ENCODE peak calls at places on chromosomes 6 and 20, in eight cellular contexts. One of them, this sample, is unnamed.

GRCh38 chr6:45398075-45398817 is 20.5 kb upstream of the SUPT3H start:
- DNase-seq in brain microvascular endothelial cell: no peak
- DNase-seq in fibroblast of pulmonary artery: no peak
- DNase-seq in foreskin fibroblast: no peak
- DNase-seq in stomach: no peak
- DNase-seq in BJ: no peak
- DNase-seq in dorsolateral prefrontal cortex: no peak
- DNase-seq in astrocyte: peak; percentile 53
- DNase-seq in this sample: no peak

GRCh38 chr6:69719602-69720193 is 77.1 kb downstream of the LMBRD1 start:
- DNase-seq in brain microvascular endothelial cell: peak; percentile 42
- DNase-seq in fibroblast of pulmonary artery: peak; percentile 57
- DNase-seq in foreskin fibroblast: no peak
- DNase-seq in stomach: no peak
- DNase-seq in BJ: no peak
- DNase-seq in dorsolateral prefrontal cortex: no peak
- DNase-seq in astrocyte: no peak
- DNase-seq in this sample: peak; percentile 41

GRCh38 chr20:51934301-51935002 is 132.1 kb upstream of the SALL4 start:
- DNase-seq in brain microvascular endothelial cell: no peak
- DNase-seq in fibroblast of pulmonary artery: no peak
- DNase-seq in foreskin fibroblast: no peak
- DNase-seq in stomach: no peak
- DNase-seq in BJ: no peak
- DNase-seq in dorsolateral prefrontal cortex: no peak
- DNase-seq in astrocyte: no peak
- DNase-seq in this sample: no peak

GRCh38 chr20:58173091-58173490 is 55.4 kb downstream of the ANKRD60 start:
- DNase-seq in brain microvascular endothelial cell: no peak
- DNase-seq in fibroblast of pulmonary artery: no peak
- DNase-seq in foreskin fibroblast: no peak
- DNase-seq in stomach: no peak
- DNase-seq in BJ: no peak
- DNase-seq in dorsolateral prefrontal cortex: no peak
- DNase-seq in astrocyte: no peak
- DNase-seq in this sample: no peak

GRCh38 chr20:64102647-64103354 is 4.6 kb downstream of the NPBWR2 start:
- DNase-seq in brain microvascular endothelial cell: no peak
- DNase-seq in fibroblast of pulmonary artery: no peak
- DNase-seq in foreskin fibroblast: no peak
- DNase-seq in stomach: no peak
- DNase-seq in BJ: no peak
- DNase-seq in dorsolateral prefrontal cortex: peak; percentile 70
- DNase-seq in astrocyte: no peak
- DNase-seq in this sample: no peak

GRCh38 chr6:17712573-17712972 is 5.8 kb upstream of the NUP153 start:
- DNase-seq in brain microvascular endothelial cell: no peak
- DNase-seq in fibroblast of pulmonary artery: no peak
- DNase-seq in foreskin fibroblast: no peak
- DNase-seq in stomach: no peak
- DNase-seq in BJ: no peak
- DNase-seq in dorsolateral prefrontal cortex: no peak
- DNase-seq in astrocyte: no peak
- DNase-seq in this sample: no peak

GRCh38 chr20:26163890-26164289 is 467.2 kb upstream of the ZNF337 start:
- DNase-seq in brain microvascular endothelial cell: peak; percentile 87
- DNase-seq in fibroblast of pulmonary artery: peak; percentile 82
- DNase-seq in foreskin fibroblast: peak; percentile 52
- DNase-seq in stomach: no peak
- DNase-seq in BJ: peak; percentile 67
- DNase-seq in dorsolateral prefrontal cortex: no peak
- DNase-seq in astrocyte: peak; percentile 95
- DNase-seq in this sample: no peak

GRCh38 chr6:110826236-110827129 is 11.2 kb upstream of the CDK19 start:
- DNase-seq in brain microvascular endothelial cell: no peak
- DNase-seq in fibroblast of pulmonary artery: no peak
- DNase-seq in foreskin fibroblast: no peak
- DNase-seq in stomach: no peak
- DNase-seq in BJ: no peak
- DNase-seq in dorsolateral prefrontal cortex: no peak
- DNase-seq in astrocyte: no peak
- DNase-seq in this sample: no peak

GRCh38 chr6:170208171-170208601 is 82.7 kb downstream of the DLL1 start:
- DNase-seq in brain microvascular endothelial cell: no peak
- DNase-seq in fibroblast of pulmonary artery: no peak
- DNase-seq in foreskin fibroblast: no peak
- DNase-seq in stomach: peak; percentile 20
- DNase-seq in BJ: no peak
- DNase-seq in dorsolateral prefrontal cortex: no peak
- DNase-seq in astrocyte: no peak
- DNase-seq in this sample: no peak

GRCh38 chr6:155195903-155196302 is 67.9 kb upstream of the CLDN20 start:
- DNase-seq in brain microvascular endothelial cell: no peak
- DNase-seq in fibroblast of pulmonary artery: no peak
- DNase-seq in foreskin fibroblast: no peak
- DNase-seq in stomach: no peak
- DNase-seq in BJ: no peak
- DNase-seq in dorsolateral prefrontal cortex: no peak
- DNase-seq in astrocyte: no peak
- DNase-seq in this sample: no peak

GRCh38 chr6:135703621-135704020 is 147.9 kb upstream of the PDE7B start:
- DNase-seq in brain microvascular endothelial cell: no peak
- DNase-seq in fibroblast of pulmonary artery: no peak
- DNase-seq in foreskin fibroblast: peak; percentile 8
- DNase-seq in stomach: no peak
- DNase-seq in BJ: no peak
- DNase-seq in dorsolateral prefrontal cortex: no peak
- DNase-seq in astrocyte: no peak
- DNase-seq in this sample: no peak

GRCh38 chr6:136889271-136890193 is 32.6 kb upstream of the SLC35D3 start:
- DNase-seq in brain microvascular endothelial cell: no peak
- DNase-seq in fibroblast of pulmonary artery: no peak
- DNase-seq in foreskin fibroblast: no peak
- DNase-seq in stomach: no peak
- DNase-seq in BJ: no peak
- DNase-seq in dorsolateral prefrontal cortex: no peak
- DNase-seq in astrocyte: no peak
- DNase-seq in this sample: no peak

GRCh38 chr6:127816643-127817042 is 84.2 kb downstream of the THEMIS start:
- DNase-seq in brain microvascular endothelial cell: no peak
- DNase-seq in fibroblast of pulmonary artery: no peak
- DNase-seq in foreskin fibroblast: no peak
- DNase-seq in stomach: no peak
- DNase-seq in BJ: no peak
- DNase-seq in dorsolateral prefrontal cortex: no peak
- DNase-seq in astrocyte: no peak
- DNase-seq in this sample: no peak

GRCh38 chr6:149248688-149249369 is 68.7 kb upstream of the TAB2 start:
- DNase-seq in brain microvascular endothelial cell: no peak
- DNase-seq in fibroblast of pulmonary artery: no peak
- DNase-seq in foreskin fibroblast: no peak
- DNase-seq in stomach: no peak
- DNase-seq in BJ: no peak
- DNase-seq in dorsolateral prefrontal cortex: no peak
- DNase-seq in astrocyte: no peak
- DNase-seq in this sample: peak; percentile 35

GRCh38 chr6:105536961-105537360 is 134.1 kb upstream of the PREP start:
- DNase-seq in brain microvascular endothelial cell: no peak
- DNase-seq in fibroblast of pulmonary artery: no peak
- DNase-seq in foreskin fibroblast: no peak
- DNase-seq in stomach: no peak
- DNase-seq in BJ: no peak
- DNase-seq in dorsolateral prefrontal cortex: no peak
- DNase-seq in astrocyte: no peak
- DNase-seq in this sample: no peak

GRCh38 chr6:134147033-134147533 is 94.7 kb upstream of the SLC2A12 start:
- DNase-seq in brain microvascular endothelial cell: no peak
- DNase-seq in fibroblast of pulmonary artery: no peak
- DNase-seq in foreskin fibroblast: no peak
- DNase-seq in stomach: no peak
- DNase-seq in BJ: no peak
- DNase-seq in dorsolateral prefrontal cortex: no peak
- DNase-seq in astrocyte: no peak
- DNase-seq in this sample: no peak

GRCh38 chr6:68559052-68559451 is 76.0 kb upstream of the ADGRB3 start:
- DNase-seq in brain microvascular endothelial cell: no peak
- DNase-seq in fibroblast of pulmonary artery: no peak
- DNase-seq in foreskin fibroblast: peak; percentile 10
- DNase-seq in stomach: no peak
- DNase-seq in BJ: no peak
- DNase-seq in dorsolateral prefrontal cortex: no peak
- DNase-seq in astrocyte: no peak
- DNase-seq in this sample: no peak

GRCh38 chr6:117496383-117496990 is 14.0 kb downstream of the DCBLD1 start:
- DNase-seq in brain microvascular endothelial cell: peak; percentile 72
- DNase-seq in fibroblast of pulmonary artery: peak; percentile 47
- DNase-seq in foreskin fibroblast: peak; percentile 70
- DNase-seq in stomach: no peak
- DNase-seq in BJ: peak; percentile 37
- DNase-seq in dorsolateral prefrontal cortex: no peak
- DNase-seq in astrocyte: peak; percentile 95
- DNase-seq in this sample: no peak

GRCh38 chr20:18633411-18633810 is 45.6 kb downstream of the DTD1 start:
- DNase-seq in brain microvascular endothelial cell: no peak
- DNase-seq in fibroblast of pulmonary artery: no peak
- DNase-seq in foreskin fibroblast: no peak
- DNase-seq in stomach: no peak
- DNase-seq in BJ: no peak
- DNase-seq in dorsolateral prefrontal cortex: no peak
- DNase-seq in astrocyte: no peak
- DNase-seq in this sample: no peak

GRCh38 chr6:56378966-56379608 is 131.7 kb upstream of the COL21A1 start:
- DNase-seq in brain microvascular endothelial cell: no peak
- DNase-seq in fibroblast of pulmonary artery: no peak
- DNase-seq in foreskin fibroblast: no peak
- DNase-seq in stomach: no peak
- DNase-seq in BJ: no peak
- DNase-seq in dorsolateral prefrontal cortex: no peak
- DNase-seq in astrocyte: no peak
- DNase-seq in this sample: no peak

GRCh38 chr6:56382416-56382940 is 135.1 kb upstream of the COL21A1 start:
- DNase-seq in brain microvascular endothelial cell: no peak
- DNase-seq in fibroblast of pulmonary artery: no peak
- DNase-seq in foreskin fibroblast: no peak
- DNase-seq in stomach: no peak
- DNase-seq in BJ: no peak
- DNase-seq in dorsolateral prefrontal cortex: no peak
- DNase-seq in astrocyte: no peak
- DNase-seq in this sample: no peak

GRCh38 chr6:56380476-56380875 is 133.1 kb upstream of the COL21A1 start:
- DNase-seq in brain microvascular endothelial cell: no peak
- DNase-seq in fibroblast of pulmonary artery: no peak
- DNase-seq in foreskin fibroblast: no peak
- DNase-seq in stomach: no peak
- DNase-seq in BJ: no peak
- DNase-seq in dorsolateral prefrontal cortex: no peak
- DNase-seq in astrocyte: no peak
- DNase-seq in this sample: no peak

GRCh38 chr6:56378507-56378906 is 131.1 kb upstream of the COL21A1 start:
- DNase-seq in brain microvascular endothelial cell: no peak
- DNase-seq in fibroblast of pulmonary artery: no peak
- DNase-seq in foreskin fibroblast: no peak
- DNase-seq in stomach: no peak
- DNase-seq in BJ: no peak
- DNase-seq in dorsolateral prefrontal cortex: no peak
- DNase-seq in astrocyte: no peak
- DNase-seq in this sample: no peak

GRCh38 chr6:56381852-56382251 is 134.5 kb upstream of the COL21A1 start:
- DNase-seq in brain microvascular endothelial cell: no peak
- DNase-seq in fibroblast of pulmonary artery: no peak
- DNase-seq in foreskin fibroblast: peak; percentile 35
- DNase-seq in stomach: no peak
- DNase-seq in BJ: peak; percentile 20
- DNase-seq in dorsolateral prefrontal cortex: no peak
- DNase-seq in astrocyte: peak; percentile 57
- DNase-seq in this sample: no peak
- TF ChIP-seq CTCF in brain microvascular endothelial cell: no peak
- TF ChIP-seq CTCF in fibroblast of pulmonary artery: no peak
- TF ChIP-seq CTCF in foreskin fibroblast: no peak
- TF ChIP-seq CTCF in stomach: no peak
- TF ChIP-seq CTCF in BJ: no peak
- TF ChIP-seq CTCF in dorsolateral prefrontal cortex: no peak
- TF ChIP-seq CTCF in astrocyte: no peak
- TF ChIP-seq CTCF in this sample: no peak

DNA sequence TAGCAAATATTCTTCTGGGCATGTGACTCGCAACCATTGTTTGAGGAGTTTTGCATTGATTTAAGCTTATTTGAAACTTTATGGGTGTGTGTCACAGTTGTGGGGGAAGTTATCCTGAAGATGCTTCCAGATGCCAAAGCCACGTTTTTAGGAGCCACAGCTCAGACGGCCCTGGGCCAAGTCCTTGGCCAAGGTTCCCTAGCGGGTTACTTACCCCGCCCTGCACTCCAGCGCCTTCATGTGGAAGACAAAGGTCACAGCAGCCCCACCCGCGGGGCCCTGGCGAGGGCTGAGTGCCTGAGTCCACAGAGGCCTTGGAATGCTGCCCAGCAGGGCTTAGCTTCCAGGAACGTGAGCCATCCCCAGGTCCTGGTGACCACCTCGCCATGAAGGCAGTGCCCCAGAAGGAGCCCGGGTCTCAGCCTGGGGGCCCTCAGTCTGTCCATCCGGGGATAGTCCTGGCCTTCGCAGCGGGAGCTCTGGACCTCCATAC is 308.3 kb downstream of the CDH4 start:
- DNase-seq in brain microvascular endothelial cell: no peak
- DNase-seq in fibroblast of pulmonary artery: no peak
- DNase-seq in foreskin fibroblast: peak; percentile 33
- DNase-seq in stomach: no peak
- DNase-seq in BJ: peak; percentile 44
- DNase-seq in dorsolateral prefrontal cortex: no peak
- DNase-seq in astrocyte: peak; percentile 31
- DNase-seq in this sample: no peak
- TF ChIP-seq CTCF in brain microvascular endothelial cell: peak; percentile 22
- TF ChIP-seq CTCF in fibroblast of pulmonary artery: no peak
- TF ChIP-seq CTCF in foreskin fibroblast: peak; percentile 24
- TF ChIP-seq CTCF in stomach: no peak
- TF ChIP-seq CTCF in BJ: peak; percentile 40
- TF ChIP-seq CTCF in dorsolateral prefrontal cortex: no peak
- TF ChIP-seq CTCF in astrocyte: peak; percentile 8
- TF ChIP-seq CTCF in this sample: no peak

DNA sequence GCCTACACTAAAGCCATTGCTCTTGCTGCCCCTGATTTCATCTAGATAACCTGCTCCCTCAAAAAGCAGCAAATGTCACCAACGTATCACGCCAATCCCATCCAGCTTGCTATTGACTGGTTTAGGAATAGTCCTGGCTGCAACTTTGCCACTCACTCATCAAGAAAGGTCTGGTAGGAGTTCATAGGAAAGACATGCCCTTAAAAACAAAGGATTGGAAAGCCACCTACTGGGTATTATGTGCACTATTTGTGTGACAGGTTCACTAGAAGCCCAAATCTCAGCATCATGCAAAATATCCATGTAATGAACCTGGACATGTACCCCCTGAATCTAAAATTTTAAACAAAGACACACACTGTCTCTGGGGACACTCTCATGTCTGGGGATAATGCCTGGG is 170.4 kb upstream of the COL21A1 start:
- DNase-seq in brain microvascular endothelial cell: no peak
- DNase-seq in fibroblast of pulmonary artery: no peak
- DNase-seq in foreskin fibroblast: no peak
- DNase-seq in stomach: no peak
- DNase-seq in BJ: no peak
- DNase-seq in dorsolateral prefrontal cortex: no peak
- DNase-seq in astrocyte: no peak
- DNase-seq in this sample: no peak
- TF ChIP-seq CTCF in brain microvascular endothelial cell: no peak
- TF ChIP-seq CTCF in fibroblast of pulmonary artery: no peak
- TF ChIP-seq CTCF in foreskin fibroblast: no peak
- TF ChIP-seq CTCF in stomach: no peak
- TF ChIP-seq CTCF in BJ: no peak
- TF ChIP-seq CTCF in dorsolateral prefrontal cortex: no peak
- TF ChIP-seq CTCF in astrocyte: no peak
- TF ChIP-seq CTCF in this sample: no peak

GRCh38 chr6:31888281-31889258 is 8.9 kb downstream of the EHMT2 start:
- DNase-seq in brain microvascular endothelial cell: no peak
- DNase-seq in fibroblast of pulmonary artery: peak; percentile 14
- DNase-seq in foreskin fibroblast: no peak
- DNase-seq in stomach: peak; percentile 51
- DNase-seq in BJ: no peak
- DNase-seq in dorsolateral prefrontal cortex: no peak
- DNase-seq in astrocyte: no peak
- DNase-seq in this sample: peak; percentile 78
- TF ChIP-seq CTCF in brain microvascular endothelial cell: peak; percentile 87
- TF ChIP-seq CTCF in fibroblast of pulmonary artery: peak; percentile 70
- TF ChIP-seq CTCF in foreskin fibroblast: peak; percentile 74
- TF ChIP-seq CTCF in stomach: peak; percentile 67
- TF ChIP-seq CTCF in BJ: peak; percentile 82
- TF ChIP-seq CTCF in dorsolateral prefrontal cortex: peak; percentile 54
- TF ChIP-seq CTCF in astrocyte: peak; percentile 45
- TF ChIP-seq CTCF in this sample: peak; percentile 94

This sample was measured in Calu3.